ENCODE peak calls at places on chromosomes 12 and 14, in eight cellular contexts. S is cardiac fibroblast, H is fibroblast of pulmonary artery, U is naive B cell, G is Ammon's horn, F is T-helper 2 cell, N is LoVo, L is germinal center. P is an unnamed sample.

GRCh38 chr12:31370645-31371620 is 45.0 kb upstream of the SINHCAF start:
- DNase-seq in S (peak; percentile 48), H (peak; percentile 31), U (no peak), G (no peak), F (no peak), N (peak; percentile 78), L (no peak), P (no peak)

GRCh38 chr12:12734561-12735071 is 17.4 kb downstream of the CDKN1B start:
- DNase-seq in S (no peak), H (no peak), U (no peak), G (no peak), F (no peak), N (peak; percentile 47), L (no peak), P (no peak)

GRCh38 chr12:32032205-32032810 is 73.1 kb downstream of the RESF1 start:
- DNase-seq in S (peak; percentile 15), H (no peak), U (no peak), G (no peak), F (no peak), N (no peak), L (no peak), P (no peak)

GRCh38 chr14:68232643-68233055 is 413.1 kb downstream of the RAD51B start:
- DNase-seq in S (peak; percentile 99), H (peak; percentile 99), U (no peak), G (no peak), F (no peak), N (peak; percentile 79), L (no peak), P (peak; percentile 72)

GRCh38 chr12:24661657-24662096 is 287.2 kb downstream of the BCAT1 start:
- DNase-seq in S (peak; percentile 94), H (peak; percentile 89), U (no peak), G (peak; percentile 30), F (no peak), N (no peak), L (no peak), P (no peak)

GRCh38 chr14:94041551-94042346 is 15.6 kb downstream of the OTUB2 start:
- DNase-seq in S (peak; percentile 87), H (peak; percentile 74), U (no peak), G (no peak), F (no peak), N (no peak), L (no peak), P (peak; percentile 76)

GRCh38 chr14:63224196-63224595 is 20.0 kb downstream of the RHOJ start:
- DNase-seq in S (no peak), H (no peak), U (no peak), G (no peak), F (no peak), N (no peak), L (no peak), P (no peak)

GRCh38 chr12:93167841-93168492 is 209.8 kb upstream of the NUDT4 start:
- DNase-seq in S (peak; percentile 54), H (no peak), U (peak; percentile 51), G (peak; percentile 45), F (peak; percentile 17), N (peak; percentile 50), L (peak; percentile 31), P (no peak)

GRCh38 chr12:104752016-104752415 is 206.1 kb downstream of the SLC41A2 start:
- DNase-seq in S (no peak), H (no peak), U (no peak), G (no peak), F (no peak), N (no peak), L (no peak), P (no peak)

GRCh38 chr14:21486640-21487087 is 9.7 kb downstream of the TOX4 start:
- DNase-seq in S (peak; percentile 59), H (peak; percentile 52), U (no peak), G (no peak), F (no peak), N (no peak), L (no peak), P (peak; percentile 61)

GRCh38 chr12:122064780-122065588 is 13.6 kb upstream of the MLXIP start:
- DNase-seq in S (peak; percentile 88), H (peak; percentile 86), U (no peak), G (no peak), F (no peak), N (peak; percentile 74), L (no peak), P (peak; percentile 79)

GRCh38 chr12:93192878-93193277 is 184.8 kb upstream of the NUDT4 start:
- DNase-seq in S (no peak), H (no peak), U (no peak), G (no peak), F (no peak), N (no peak), L (no peak), P (no peak)

GRCh38 chr12:126163984-126164383 is 1098.7 kb downstream of the AACS start:
- DNase-seq in S (no peak), H (no peak), U (no peak), G (no peak), F (no peak), N (no peak), L (no peak), P (no peak)

GRCh38 chr14:66043921-66044320 is 442.2 kb upstream of the CCDC196 start:
- DNase-seq in S (peak; percentile 31), H (peak; percentile 63), U (no peak), G (no peak), F (no peak), N (no peak), L (no peak), P (no peak)

GRCh38 chr14:95290769-95291440 is 28.8 kb downstream of the CLMN start:
- DNase-seq in S (no peak), H (no peak), U (peak; percentile 19), G (no peak), F (no peak), N (peak; percentile 18), L (no peak), P (no peak)

GRCh38 chr12:67671419-67671818 is 22.9 kb downstream of the DYRK2 start:
- DNase-seq in S (peak; percentile 75), H (peak; percentile 79), U (no peak), G (no peak), F (no peak), N (no peak), L (no peak), P (no peak)

GRCh38 chr12:27779416-27779815 is 617 bp upstream of the KLHL42 start:
- DNase-seq in S (peak; percentile 5), H (peak; percentile 10), U (no peak), G (peak; percentile 69), F (no peak), N (peak; percentile 23), L (peak; percentile 22), P (no peak)

GRCh38 chr14:77004711-77005460 is 23.6 kb downstream of the IRF2BPL start:
- DNase-seq in S (no peak), H (no peak), U (no peak), G (no peak), F (no peak), N (no peak), L (no peak), P (no peak)

GRCh38 chr14:104369208-104369607 is 210.4 kb upstream of the C14orf180 start:
- DNase-seq in S (no peak), H (no peak), U (no peak), G (no peak), F (no peak), N (no peak), L (no peak), P (no peak)

GRCh38 chr12:75783093-75783877 is 248.3 kb downstream of the PHLDA1 start:
- DNase-seq in S (no peak), H (no peak), U (no peak), G (no peak), F (no peak), N (no peak), L (no peak), P (no peak)

GRCh38 chr12:109863961-109864712 is 16.2 kb downstream of the GLTP start:
- DNase-seq in S (peak; percentile 50), H (peak; percentile 66), U (no peak), G (peak; percentile 93), F (no peak), N (no peak), L (no peak), P (peak; percentile 69)

GRCh38 chr14:61090432-61091216 is 109.6 kb downstream of the SLC38A6 start:
- DNase-seq in S (no peak), H (no peak), U (no peak), G (no peak), F (no peak), N (no peak), L (no peak), P (no peak)

GRCh38 chr12:93060071-93060665 is 131.1 kb upstream of the EEA1 start:
- DNase-seq in S (no peak), H (no peak), U (peak; percentile 43), G (no peak), F (no peak), N (no peak), L (peak; percentile 31), P (no peak)

GRCh38 chr14:91903070-91903469 is 35.7 kb upstream of the TC2N start:
- DNase-seq in S (no peak), H (no peak), U (no peak), G (no peak), F (no peak), N (no peak), L (no peak), P (no peak)

GRCh38 chr12:94100254-94100653 is 48.1 kb upstream of the PLXNC1 start:
- DNase-seq in S (no peak), H (no peak), U (no peak), G (no peak), F (no peak), N (peak; percentile 28), L (no peak), P (no peak)

GRCh38 chr14:23121401-23121800 is 2.3 kb upstream of the CEBPE start:
- DNase-seq in S (peak; percentile 94), H (peak; percentile 87), U (peak; percentile 31), G (peak; percentile 27), F (no peak), N (no peak), L (peak; percentile 69), P (peak; percentile 32)

GRCh38 chr12:122982963-122983788 is 2.7 kb downstream of the ARL6IP4 start:
- DNase-seq in S (no peak), H (no peak), U (no peak), G (no peak), F (no peak), N (no peak), L (no peak), P (no peak)